ENCODE peak calls at places on chromosomes 7 and 10, in eight cellular contexts. One of them, this sample, is unnamed.

GRCh38 chr10:24519950-24520349 is 203.7 kb downstream of the ARHGAP21 start:
- DNase-seq in T-cell: peak; percentile 46
- DNase-seq in T-helper 2 cell: no peak
- DNase-seq in GM06990: no peak
- DNase-seq in fibroblast of lung: no peak
- DNase-seq in heart left ventricle: no peak
- DNase-seq in glomerular endothelial cell: no peak
- DNase-seq in effector memory CD8-positive, alpha-beta T cell: no peak
- DNase-seq in this sample: no peak

GRCh38 chr10:103855424-103855823 is at the start of gene SH3PXD2A:
- DNase-seq in T-cell: peak; percentile 10
- DNase-seq in T-helper 2 cell: peak; percentile 11
- DNase-seq in glomerular endothelial cell: no peak
- DNase-seq in fibroblast of lung: peak; percentile 34
- DNase-seq in effector memory CD8-positive, alpha-beta T cell: no peak
- DNase-seq in GM06990: no peak
- DNase-seq in heart left ventricle: peak; percentile 53
- DNase-seq in this sample: no peak

GRCh38 chr10:68790476-68790875 is 36.9 kb upstream of the STOX1 start:
- DNase-seq in effector memory CD8-positive, alpha-beta T cell: no peak
- DNase-seq in GM06990: no peak
- DNase-seq in fibroblast of lung: no peak
- DNase-seq in heart left ventricle: no peak
- DNase-seq in T-cell: no peak
- DNase-seq in T-helper 2 cell: no peak
- DNase-seq in glomerular endothelial cell: no peak
- DNase-seq in this sample: no peak

GRCh38 chr7:42915356-42915755 is 3.5 kb upstream of the C7orf25 start:
- DNase-seq in heart left ventricle: no peak
- DNase-seq in T-cell: no peak
- DNase-seq in GM06990: no peak
- DNase-seq in fibroblast of lung: peak; percentile 21
- DNase-seq in T-helper 2 cell: no peak
- DNase-seq in effector memory CD8-positive, alpha-beta T cell: no peak
- DNase-seq in glomerular endothelial cell: no peak
- DNase-seq in this sample: no peak

GRCh38 chr7:2012981-2013380 is 219.8 kb downstream of the MAD1L1 start:
- DNase-seq in T-helper 2 cell: no peak
- DNase-seq in GM06990: no peak
- DNase-seq in fibroblast of lung: peak; percentile 59
- DNase-seq in T-cell: no peak
- DNase-seq in glomerular endothelial cell: no peak
- DNase-seq in heart left ventricle: peak; percentile 85
- DNase-seq in effector memory CD8-positive, alpha-beta T cell: no peak
- DNase-seq in this sample: peak; percentile 11

GRCh38 chr10:109894516-109894915 is 28.8 kb downstream of the XPNPEP1 start:
- DNase-seq in effector memory CD8-positive, alpha-beta T cell: no peak
- DNase-seq in T-cell: no peak
- DNase-seq in T-helper 2 cell: no peak
- DNase-seq in fibroblast of lung: peak; percentile 94
- DNase-seq in glomerular endothelial cell: no peak
- DNase-seq in GM06990: no peak
- DNase-seq in heart left ventricle: peak; percentile 90
- DNase-seq in this sample: no peak

GRCh38 chr10:66799474-66799873 is 126.4 kb upstream of the LRRTM3 start:
- DNase-seq in effector memory CD8-positive, alpha-beta T cell: no peak
- DNase-seq in glomerular endothelial cell: no peak
- DNase-seq in GM06990: no peak
- DNase-seq in T-helper 2 cell: no peak
- DNase-seq in T-cell: no peak
- DNase-seq in fibroblast of lung: peak; percentile 24
- DNase-seq in heart left ventricle: no peak
- DNase-seq in this sample: no peak

GRCh38 chr7:100021297-100021696 is 5.9 kb downstream of the ZKSCAN1 start:
- DNase-seq in heart left ventricle: no peak
- DNase-seq in effector memory CD8-positive, alpha-beta T cell: no peak
- DNase-seq in fibroblast of lung: no peak
- DNase-seq in GM06990: no peak
- DNase-seq in T-cell: no peak
- DNase-seq in T-helper 2 cell: no peak
- DNase-seq in glomerular endothelial cell: no peak
- DNase-seq in this sample: no peak

GRCh38 chr7:42014625-42015412 is 222.2 kb downstream of the GLI3 start:
- DNase-seq in glomerular endothelial cell: no peak
- DNase-seq in GM06990: peak; percentile 28
- DNase-seq in fibroblast of lung: peak; percentile 68
- DNase-seq in T-helper 2 cell: no peak
- DNase-seq in T-cell: no peak
- DNase-seq in heart left ventricle: no peak
- DNase-seq in effector memory CD8-positive, alpha-beta T cell: no peak
- DNase-seq in this sample: peak; percentile 79

GRCh38 chr10:77737608-77738007 is 100.0 kb upstream of the KCNMA1 start:
- DNase-seq in glomerular endothelial cell: peak; percentile 79
- DNase-seq in fibroblast of lung: peak; percentile 90
- DNase-seq in GM06990: no peak
- DNase-seq in effector memory CD8-positive, alpha-beta T cell: no peak
- DNase-seq in T-cell: no peak
- DNase-seq in heart left ventricle: no peak
- DNase-seq in T-helper 2 cell: no peak
- DNase-seq in this sample: peak; percentile 64

GRCh38 chr7:44154703-44155102 is 13.6 kb upstream of the MYL7 start:
- DNase-seq in heart left ventricle: no peak
- DNase-seq in T-cell: no peak
- DNase-seq in glomerular endothelial cell: no peak
- DNase-seq in T-helper 2 cell: no peak
- DNase-seq in effector memory CD8-positive, alpha-beta T cell: no peak
- DNase-seq in fibroblast of lung: no peak
- DNase-seq in GM06990: no peak
- DNase-seq in this sample: no peak

GRCh38 chr7:38748056-38748610 is 117.0 kb upstream of the AMPH start:
- DNase-seq in T-cell: no peak
- DNase-seq in fibroblast of lung: peak; percentile 27
- DNase-seq in GM06990: no peak
- DNase-seq in effector memory CD8-positive, alpha-beta T cell: no peak
- DNase-seq in T-helper 2 cell: no peak
- DNase-seq in glomerular endothelial cell: no peak
- DNase-seq in heart left ventricle: no peak
- DNase-seq in this sample: peak; percentile 22

GRCh38 chr7:104650991-104651680 is 322.7 kb downstream of the LHFPL3 start:
- DNase-seq in heart left ventricle: no peak
- DNase-seq in T-cell: no peak
- DNase-seq in T-helper 2 cell: no peak
- DNase-seq in fibroblast of lung: no peak
- DNase-seq in glomerular endothelial cell: no peak
- DNase-seq in effector memory CD8-positive, alpha-beta T cell: no peak
- DNase-seq in GM06990: no peak
- DNase-seq in this sample: no peak

GRCh38 chr10:103767756-103768155 is 87.6 kb downstream of the SH3PXD2A start:
- DNase-seq in T-cell: no peak
- DNase-seq in T-helper 2 cell: no peak
- DNase-seq in glomerular endothelial cell: no peak
- DNase-seq in effector memory CD8-positive, alpha-beta T cell: no peak
- DNase-seq in GM06990: no peak
- DNase-seq in heart left ventricle: no peak
- DNase-seq in fibroblast of lung: no peak
- DNase-seq in this sample: no peak

GRCh38 chr10:17075510-17075909 is 54.1 kb downstream of the CUBN start:
- DNase-seq in fibroblast of lung: peak; percentile 95
- DNase-seq in heart left ventricle: no peak
- DNase-seq in T-cell: no peak
- DNase-seq in T-helper 2 cell: no peak
- DNase-seq in effector memory CD8-positive, alpha-beta T cell: no peak
- DNase-seq in GM06990: no peak
- DNase-seq in glomerular endothelial cell: no peak
- DNase-seq in this sample: peak; percentile 90

GRCh38 chr7:23520582-23520981 is 11.2 kb downstream of the TRA2A start:
- DNase-seq in GM06990: no peak
- DNase-seq in glomerular endothelial cell: no peak
- DNase-seq in fibroblast of lung: no peak
- DNase-seq in heart left ventricle: no peak
- DNase-seq in effector memory CD8-positive, alpha-beta T cell: no peak
- DNase-seq in T-cell: no peak
- DNase-seq in T-helper 2 cell: no peak
- DNase-seq in this sample: no peak

GRCh38 chr10:12181065-12181775 is 14.5 kb downstream of the NUDT5 start:
- DNase-seq in GM06990: no peak
- DNase-seq in effector memory CD8-positive, alpha-beta T cell: peak; percentile 62
- DNase-seq in fibroblast of lung: no peak
- DNase-seq in heart left ventricle: no peak
- DNase-seq in T-cell: peak; percentile 64
- DNase-seq in T-helper 2 cell: peak; percentile 48
- DNase-seq in glomerular endothelial cell: no peak
- DNase-seq in this sample: no peak

GRCh38 chr7:2172311-2173183 is 60.2 kb downstream of the MAD1L1 start:
- DNase-seq in T-cell: no peak
- DNase-seq in fibroblast of lung: peak; percentile 98
- DNase-seq in glomerular endothelial cell: no peak
- DNase-seq in heart left ventricle: no peak
- DNase-seq in GM06990: no peak
- DNase-seq in T-helper 2 cell: no peak
- DNase-seq in effector memory CD8-positive, alpha-beta T cell: no peak
- DNase-seq in this sample: peak; percentile 68

GRCh38 chr7:117202511-117202910 is 120.3 kb downstream of the WNT2 start:
- DNase-seq in T-cell: no peak
- DNase-seq in GM06990: no peak
- DNase-seq in glomerular endothelial cell: no peak
- DNase-seq in effector memory CD8-positive, alpha-beta T cell: no peak
- DNase-seq in heart left ventricle: no peak
- DNase-seq in fibroblast of lung: peak; percentile 44
- DNase-seq in T-helper 2 cell: no peak
- DNase-seq in this sample: peak; percentile 17

GRCh38 chr7:112047421-112047820 is 158.8 kb downstream of the DOCK4 start:
- DNase-seq in fibroblast of lung: no peak
- DNase-seq in glomerular endothelial cell: no peak
- DNase-seq in GM06990: no peak
- DNase-seq in effector memory CD8-positive, alpha-beta T cell: no peak
- DNase-seq in T-cell: no peak
- DNase-seq in T-helper 2 cell: no peak
- DNase-seq in heart left ventricle: no peak
- DNase-seq in this sample: no peak

GRCh38 chr7:105524840-105525239 is 2.8 kb upstream of the PUS7 start:
- DNase-seq in T-helper 2 cell: no peak
- DNase-seq in glomerular endothelial cell: no peak
- DNase-seq in T-cell: no peak
- DNase-seq in fibroblast of lung: no peak
- DNase-seq in heart left ventricle: no peak
- DNase-seq in effector memory CD8-positive, alpha-beta T cell: no peak
- DNase-seq in GM06990: no peak
- DNase-seq in this sample: no peak

GRCh38 chr10:124678566-124679240 is 65.5 kb downstream of the FAM53B start:
- DNase-seq in effector memory CD8-positive, alpha-beta T cell: peak; percentile 64
- DNase-seq in glomerular endothelial cell: no peak
- DNase-seq in fibroblast of lung: no peak
- DNase-seq in T-helper 2 cell: no peak
- DNase-seq in T-cell: peak; percentile 41
- DNase-seq in heart left ventricle: no peak
- DNase-seq in GM06990: no peak
- DNase-seq in this sample: no peak

GRCh38 chr10:110011679-110012078 is 3.9 kb downstream of the ADD3 start:
- DNase-seq in GM06990: no peak
- DNase-seq in T-helper 2 cell: no peak
- DNase-seq in effector memory CD8-positive, alpha-beta T cell: no peak
- DNase-seq in T-cell: no peak
- DNase-seq in fibroblast of lung: no peak
- DNase-seq in heart left ventricle: no peak
- DNase-seq in glomerular endothelial cell: no peak
- DNase-seq in this sample: no peak

GRCh38 chr10:96838529-96838928 is 6.4 kb downstream of the LCOR start:
- DNase-seq in GM06990: no peak
- DNase-seq in fibroblast of lung: no peak
- DNase-seq in effector memory CD8-positive, alpha-beta T cell: no peak
- DNase-seq in glomerular endothelial cell: no peak
- DNase-seq in T-cell: no peak
- DNase-seq in T-helper 2 cell: no peak
- DNase-seq in heart left ventricle: no peak
- DNase-seq in this sample: no peak

GRCh38 chr7:111018960-111019835 is 71.7 kb upstream of the LRRN3 start:
- DNase-seq in fibroblast of lung: no peak
- DNase-seq in effector memory CD8-positive, alpha-beta T cell: no peak
- DNase-seq in T-cell: no peak
- DNase-seq in GM06990: no peak
- DNase-seq in glomerular endothelial cell: no peak
- DNase-seq in T-helper 2 cell: no peak
- DNase-seq in heart left ventricle: no peak
- DNase-seq in this sample: no peak

GRCh38 chr10:28387141-28387540 is 84.3 kb upstream of the MPP7 start:
- DNase-seq in T-cell: no peak
- DNase-seq in GM06990: no peak
- DNase-seq in glomerular endothelial cell: no peak
- DNase-seq in effector memory CD8-positive, alpha-beta T cell: no peak
- DNase-seq in T-helper 2 cell: no peak
- DNase-seq in fibroblast of lung: no peak
- DNase-seq in heart left ventricle: no peak
- DNase-seq in this sample: no peak

GRCh38 chr7:14973712-14974428 is 71.3 kb upstream of the DGKB start:
- DNase-seq in effector memory CD8-positive, alpha-beta T cell: no peak
- DNase-seq in GM06990: no peak
- DNase-seq in T-cell: no peak
- DNase-seq in T-helper 2 cell: no peak
- DNase-seq in glomerular endothelial cell: no peak
- DNase-seq in heart left ventricle: no peak
- DNase-seq in fibroblast of lung: peak; percentile 2
- DNase-seq in this sample: no peak

GRCh38 chr7:27345964-27346363 is 103.4 kb downstream of the EVX1 start:
- DNase-seq in heart left ventricle: no peak
- DNase-seq in T-helper 2 cell: no peak
- DNase-seq in glomerular endothelial cell: no peak
- DNase-seq in GM06990: no peak
- DNase-seq in T-cell: no peak
- DNase-seq in fibroblast of lung: no peak
- DNase-seq in effector memory CD8-positive, alpha-beta T cell: no peak
- DNase-seq in this sample: no peak

GRCh38 chr7:84948632-84949031 is 238.2 kb downstream of the SEMA3D start:
- DNase-seq in GM06990: no peak
- DNase-seq in effector memory CD8-positive, alpha-beta T cell: no peak
- DNase-seq in fibroblast of lung: no peak
- DNase-seq in glomerular endothelial cell: no peak
- DNase-seq in heart left ventricle: no peak
- DNase-seq in T-cell: no peak
- DNase-seq in T-helper 2 cell: no peak
- DNase-seq in this sample: no peak

GRCh38 chr7:123718773-123719480 is 29.9 kb downstream of the WASL start:
- DNase-seq in GM06990: no peak
- DNase-seq in effector memory CD8-positive, alpha-beta T cell: no peak
- DNase-seq in heart left ventricle: no peak
- DNase-seq in T-helper 2 cell: no peak
- DNase-seq in glomerular endothelial cell: no peak
- DNase-seq in T-cell: no peak
- DNase-seq in fibroblast of lung: no peak
- DNase-seq in this sample: no peak

GRCh38 chr7:1368682-1369571 is 90.3 kb downstream of the MICALL2 start:
- DNase-seq in T-cell: peak; percentile 14
- DNase-seq in T-helper 2 cell: no peak
- DNase-seq in glomerular endothelial cell: no peak
- DNase-seq in fibroblast of lung: no peak
- DNase-seq in GM06990: peak; percentile 39
- DNase-seq in heart left ventricle: peak; percentile 20
- DNase-seq in effector memory CD8-positive, alpha-beta T cell: no peak
- DNase-seq in this sample: no peak

GRCh38 chr7:156222611-156223010 is 410.3 kb upstream of the SHH start:
- DNase-seq in fibroblast of lung: no peak
- DNase-seq in GM06990: no peak
- DNase-seq in glomerular endothelial cell: no peak
- DNase-seq in T-helper 2 cell: no peak
- DNase-seq in effector memory CD8-positive, alpha-beta T cell: no peak
- DNase-seq in T-cell: no peak
- DNase-seq in heart left ventricle: no peak
- DNase-seq in this sample: no peak